ENCODE peak calls at places on chromosomes 12 and 14, in four cellular contexts. M, F, I and T are unnamed samples.

GRCh38 chr12:123131879-123132402 is 18.9 kb downstream of the PITPNM2 start:
- DNase-seq in M (no peak), F (no peak), I (no peak), T (no peak)

GRCh38 chr12:26853303-26854027 is 20.5 kb upstream of the ITPR2 start:
- DNase-seq in M (peak), F (peak), I (peak), T (peak)

GRCh38 chr12:108565976-108566375 is 3.6 kb downstream of the ISCU start:
- DNase-seq in M (peak), F (no peak), I (peak), T (peak)

GRCh38 chr12:84077692-84078091 is 834.9 kb downstream of the SLC6A15 start:
- DNase-seq in M (no peak), F (no peak), I (no peak), T (no peak)

GRCh38 chr12:52925717-52926595 is 21.1 kb upstream of the KRT8 start:
- DNase-seq in M (no peak), F (no peak), I (peak), T (no peak)

GRCh38 chr12:2640709-2641108 is 154.1 kb upstream of the FKBP4 start:
- DNase-seq in M (peak), F (no peak), I (peak), T (peak)

GRCh38 chr14:106694638-106695393 is 1168.4 kb downstream of the TMEM121 start:
- DNase-seq in M (no peak), F (no peak), I (peak), T (no peak)

GRCh38 chr12:61757831-61758505 is 502.2 kb upstream of the USP15 start:
- DNase-seq in M (no peak), F (no peak), I (no peak), T (peak)

GRCh38 chr12:111454311-111454710 is 48.6 kb downstream of the SH2B3 start:
- DNase-seq in M (peak), F (no peak), I (no peak), T (no peak)

GRCh38 chr12:39505025-39505424 is 62.1 kb upstream of the KIF21A start:
- DNase-seq in M (no peak), F (no peak), I (no peak), T (no peak)

GRCh38 chr12:120367252-120367923 is 1.6 kb downstream of the MSI1 start:
- DNase-seq in M (no peak), F (no peak), I (no peak), T (no peak)

GRCh38 chr12:94725375-94726168 is 75.2 kb upstream of the TMCC3 start:
- DNase-seq in M (no peak), F (no peak), I (no peak), T (peak)

GRCh38 chr12:128790653-128791373 is 32.9 kb downstream of the SLC15A4 start:
- DNase-seq in M (no peak), F (no peak), I (no peak), T (no peak)

GRCh38 chr14:68318788-68319187 is 474.1 kb downstream of the ZFP36L1 start:
- DNase-seq in M (no peak), F (no peak), I (no peak), T (no peak)

GRCh38 chr12:111151441-111151840 is 217.5 kb downstream of the PHETA1 start:
- DNase-seq in M (no peak), F (no peak), I (no peak), T (no peak)

GRCh38 chr14:24838945-24839616 is 205.1 kb upstream of the GZMB start:
- DNase-seq in M (no peak), F (no peak), I (no peak), T (no peak)

GRCh38 chr12:100401660-100402059 is 44.8 kb downstream of the SLC17A8 start:
- DNase-seq in M (no peak), F (no peak), I (no peak), T (no peak)

GRCh38 chr14:54782803-54783659 is 119.6 kb downstream of the GCH1 start:
- DNase-seq in M (no peak), F (no peak), I (no peak), T (no peak)

GRCh38 chr14:32397871-32398640 is 69.0 kb downstream of the AKAP6 start:
- DNase-seq in M (no peak), F (no peak), I (no peak), T (peak)

GRCh38 chr12:87274594-87275245 is 754.5 kb downstream of the C12orf50 start:
- DNase-seq in M (no peak), F (no peak), I (no peak), T (no peak)

GRCh38 chr14:75636100-75636692 is 24.5 kb downstream of the ERG28 start:
- DNase-seq in M (no peak), F (no peak), I (no peak), T (peak)

GRCh38 chr14:32818576-32818975 is 120.1 kb upstream of the NPAS3 start:
- DNase-seq in M (no peak), F (no peak), I (no peak), T (no peak)

GRCh38 chr12:123056053-123056452 is 75.6 kb downstream of the ARL6IP4 start:
- DNase-seq in M (no peak), F (no peak), I (peak), T (no peak)

GRCh38 chr14:21185506-21185905 is 29.6 kb upstream of the OR5AU1 start:
- DNase-seq in M (no peak), F (no peak), I (no peak), T (no peak)

GRCh38 chr14:59464651-59465569 is at the start of gene GPR135:
- DNase-seq in M (peak), F (peak), I (peak), T (peak)

GRCh38 chr12:130936566-130936965 is 17.1 kb upstream of the ADGRD1 start:
- DNase-seq in M (no peak), F (no peak), I (no peak), T (no peak)

GRCh38 chr12:113960030-113960429 is 6.1 kb downstream of the RBM19 start:
- DNase-seq in M (no peak), F (no peak), I (no peak), T (no peak)

GRCh38 chr12:119178544-119179334 is at the start of gene HSPB8:
- DNase-seq in M (peak), F (peak), I (peak), T (peak)

GRCh38 chr14:21136024-21136423 is 19.8 kb downstream of the OR5AU1 start:
- DNase-seq in M (no peak), F (no peak), I (no peak), T (no peak)

GRCh38 chr12:45234134-45234865 is 18.4 kb downstream of the ANO6 start:
- DNase-seq in M (no peak), F (no peak), I (no peak), T (peak)

GRCh38 chr14:65496178-65496993 is 83.9 kb downstream of the FUT8 start:
- DNase-seq in M (no peak), F (no peak), I (no peak), T (peak)

GRCh38 chr12:107125833-107126232 is 32.5 kb upstream of the CRY1 start:
- DNase-seq in M (no peak), F (no peak), I (no peak), T (no peak)

GRCh38 chr12:105939181-105939721 is 199.5 kb downstream of the NUAK1 start:
- DNase-seq in M (no peak), F (no peak), I (no peak), T (no peak)

GRCh38 chr14:37545174-37545573 is 49.9 kb downstream of the FOXA1 start:
- DNase-seq in M (no peak), F (no peak), I (no peak), T (no peak)
- TF ChIP-seq CTCF in M (no peak), F (peak), I (no peak), T (no peak)

DNA sequence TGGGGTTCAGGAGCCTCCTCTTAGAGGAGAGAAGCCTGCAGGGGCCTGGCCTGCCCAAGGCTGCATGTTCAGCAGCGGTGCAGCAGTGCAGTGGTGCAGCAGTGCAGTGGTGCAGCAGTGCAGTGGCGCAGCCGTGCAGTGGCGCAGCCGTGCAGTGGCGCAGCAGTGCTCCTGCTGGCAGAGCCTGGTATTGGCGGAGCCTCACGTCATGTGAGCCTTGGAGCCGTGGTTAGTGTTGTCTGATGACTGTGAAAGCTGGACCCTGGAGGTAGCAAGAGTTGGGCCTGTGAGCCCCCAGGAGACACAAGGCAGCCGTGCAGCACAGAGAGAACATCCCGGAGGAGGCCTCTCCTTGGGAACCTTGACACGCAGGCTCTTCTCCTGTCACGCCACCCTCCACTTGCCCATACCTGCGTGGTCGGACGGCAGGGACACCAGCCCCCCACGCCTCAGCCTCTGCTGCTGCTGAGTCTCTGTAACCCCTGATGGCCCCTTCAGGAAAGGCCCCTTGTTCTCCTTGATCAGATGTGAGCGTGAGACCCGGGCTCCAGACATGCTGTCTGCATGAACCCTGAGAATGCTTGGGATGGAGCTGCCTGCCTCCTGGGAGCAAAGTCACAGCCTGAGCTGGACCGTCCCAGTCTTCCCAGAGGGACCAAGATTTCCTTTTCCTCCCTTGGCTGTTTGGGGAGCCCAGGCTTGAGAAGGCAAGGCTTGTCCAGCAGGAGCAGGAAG is 193.7 kb downstream of the KIF26A start:
- DNase-seq in M (no peak), F (no peak), I (no peak), T (no peak)
- TF ChIP-seq CTCF in M (no peak), F (no peak), I (no peak), T (peak)

DNA sequence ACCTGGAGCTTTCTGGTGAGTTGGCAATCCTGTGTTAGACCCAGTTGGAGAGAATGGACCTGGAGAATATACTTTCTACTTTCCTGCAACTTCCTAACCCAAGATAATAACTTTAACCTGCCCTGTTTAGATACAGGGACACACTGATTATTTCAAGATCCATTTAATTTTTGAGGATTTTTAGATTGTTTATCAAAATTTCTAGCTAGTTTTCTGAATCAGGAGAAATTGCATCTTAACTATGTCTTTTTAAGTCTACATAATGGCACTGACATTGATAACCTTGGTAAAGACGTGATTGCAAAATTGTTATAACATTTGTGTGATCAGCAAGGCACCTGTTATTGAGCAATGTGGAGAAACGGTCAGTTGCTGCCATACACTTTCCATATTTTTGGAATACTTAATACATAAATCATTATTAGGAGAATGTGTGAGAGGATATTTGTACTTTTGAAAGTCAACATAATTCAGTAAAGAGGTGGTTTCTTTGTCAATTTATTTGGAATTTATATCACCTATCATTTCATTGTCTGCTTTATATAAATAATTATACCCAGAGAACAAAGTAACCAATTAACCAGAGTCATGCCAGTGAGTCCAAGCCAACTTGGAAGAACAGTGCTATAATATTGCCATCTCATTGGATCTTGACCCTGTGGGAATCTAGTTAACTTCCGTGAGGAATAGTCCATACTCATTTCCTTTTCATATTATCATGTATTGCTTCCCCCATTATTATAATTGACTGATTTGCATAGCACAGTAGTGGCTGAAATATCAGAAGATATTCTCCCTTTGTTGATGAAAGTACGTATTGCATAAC is 28.4 kb downstream of the NFYB start:
- DNase-seq in M (no peak), F (no peak), I (no peak), T (no peak)
- TF ChIP-seq CTCF in M (no peak), F (no peak), I (no peak), T (peak)

GRCh38 chr14:36505892-36506731 is 13.9 kb downstream of the NKX2-1 start:
- DNase-seq in M (no peak), F (no peak), I (no peak), T (no peak)
- TF ChIP-seq CTCF in M (no peak), F (peak), I (no peak), T (peak)

GRCh38 chr14:70084226-70084625 is 104.5 kb downstream of the SLC8A3 start:
- DNase-seq in M (no peak), F (no peak), I (no peak), T (no peak)

GRCh38 chr14:70093156-70093555 is 95.6 kb downstream of the SLC8A3 start:
- DNase-seq in M (no peak), F (no peak), I (no peak), T (no peak)

GRCh38 chr14:70086685-70087379 is 101.9 kb downstream of the SLC8A3 start:
- DNase-seq in M (no peak), F (no peak), I (no peak), T (peak)

GRCh38 chr14:70087380-70087697 is 101.4 kb downstream of the SLC8A3 start:
- DNase-seq in M (no peak), F (no peak), I (no peak), T (no peak)
- TF ChIP-seq CTCF in M (no peak), F (no peak), I (no peak), T (peak)

DNA sequence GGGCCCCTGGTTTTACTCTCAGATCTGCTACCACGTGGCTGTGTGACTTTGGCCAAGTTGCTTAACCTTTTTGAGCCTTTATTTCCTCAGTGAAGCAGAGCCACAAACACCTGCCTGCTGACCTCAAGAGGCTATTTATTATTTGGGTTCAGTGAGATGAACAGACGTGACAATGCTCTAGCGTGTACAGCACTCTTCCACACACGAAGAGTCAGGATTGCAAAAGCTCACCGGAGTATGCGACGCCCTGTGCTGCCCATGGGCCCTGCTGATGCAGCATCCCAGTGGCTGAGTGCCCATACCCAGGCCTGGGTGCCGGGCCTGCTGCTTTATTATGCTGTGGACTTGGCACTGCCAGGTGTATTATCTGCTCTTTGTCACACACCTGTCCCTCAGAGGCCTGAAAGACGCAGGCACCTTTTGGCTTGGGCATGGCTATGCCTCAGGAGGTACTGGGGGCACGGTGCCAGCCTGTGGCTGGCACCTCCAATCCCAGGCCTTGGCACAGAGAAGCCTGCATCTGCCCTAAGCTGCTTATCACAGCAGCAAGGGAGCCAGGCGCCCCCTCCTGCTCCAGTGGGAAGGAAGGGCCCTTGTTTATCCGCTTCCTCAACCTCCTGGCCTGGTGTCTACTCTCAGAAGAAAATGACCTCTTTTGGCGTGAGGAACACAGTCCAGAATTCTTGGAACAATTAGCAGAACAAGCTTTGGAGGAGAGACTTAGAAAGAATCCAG is 22.3 kb upstream of the TC2N start:
- DNase-seq in M (no peak), F (no peak), I (peak), T (no peak)
- TF ChIP-seq CTCF in M (no peak), F (no peak), I (no peak), T (no peak)

GRCh38 chr12:3901116-3901515 is 27.9 kb upstream of the PARP11 start:
- DNase-seq in M (no peak), F (no peak), I (no peak), T (no peak)
- TF ChIP-seq CTCF in M (no peak), F (peak), I (no peak), T (peak)

GRCh38 chr14:94542111-94542810 is 19.0 kb upstream of the SERPINA4 start:
- DNase-seq in M (peak), F (no peak), I (no peak), T (no peak)

GRCh38 chr14:94541234-94541975 is 19.8 kb upstream of the SERPINA4 start:
- DNase-seq in M (no peak), F (no peak), I (no peak), T (no peak)

GRCh38 chr14:94539181-94539580 is 22.1 kb upstream of the SERPINA4 start:
- DNase-seq in M (peak), F (no peak), I (no peak), T (no peak)

GRCh38 chr14:94538070-94538740 is 23.0 kb upstream of the SERPINA4 start:
- DNase-seq in M (peak), F (no peak), I (no peak), T (no peak)

GRCh38 chr14:94540031-94540794 is 21.0 kb upstream of the SERPINA4 start:
- DNase-seq in M (peak), F (no peak), I (peak), T (no peak)
- TF ChIP-seq CTCF in M (no peak), F (no peak), I (no peak), T (no peak)

GRCh38 chr14:105392161-105393090 is 5.9 kb upstream of the TEX22 start:
- DNase-seq in M (no peak), F (no peak), I (no peak), T (no peak)

GRCh38 chr14:105393151-105393550 is 5.2 kb upstream of the TEX22 start:
- DNase-seq in M (no peak), F (no peak), I (no peak), T (no peak)

GRCh38 chr14:105397350-105397931 is 897 bp upstream of the TEX22 start:
- DNase-seq in M (no peak), F (no peak), I (no peak), T (no peak)

GRCh38 chr14:105395538-105395854 is 2.8 kb upstream of the TEX22 start:
- DNase-seq in M (no peak), F (no peak), I (no peak), T (no peak)

GRCh38 chr14:105394714-105395537 is 3.4 kb upstream of the TEX22 start:
- DNase-seq in M (no peak), F (no peak), I (no peak), T (no peak)
- TF ChIP-seq CTCF in M (no peak), F (no peak), I (no peak), T (no peak)

GRCh38 chr14:100440207-100440631 is 117.1 kb downstream of the SLC25A47 start:
- DNase-seq in M (no peak), F (peak), I (peak), T (no peak)
- TF ChIP-seq CTCF in M (peak), F (peak), I (no peak), T (peak)